ENCODE peak calls at places on chromosomes 6 and 20, in four cellular contexts. R, K, C and G are unnamed samples.

GRCh38 chr6:169891846-169892245 is 140.4 kb downstream of the ERMARD start:
- DNase-seq in R (no peak), K (no peak), C (no peak), G (no peak)

GRCh38 chr20:48153523-48153922 is 368.2 kb upstream of the SULF2 start:
- DNase-seq in R (no peak), K (no peak), C (no peak), G (no peak)

GRCh38 chr6:81984599-81984998 is 232.1 kb upstream of the TENT5A start:
- DNase-seq in R (no peak), K (no peak), C (no peak), G (no peak)

GRCh38 chr6:122049341-122049740 is 350.1 kb upstream of the HSF2 start:
- DNase-seq in R (no peak), K (no peak), C (no peak), G (peak)

GRCh38 chr20:46545077-46545826 is 5.2 kb downstream of the OCSTAMP start:
- DNase-seq in R (no peak), K (no peak), C (no peak), G (no peak)

GRCh38 chr6:150905769-150906168 is 40.3 kb downstream of the MTHFD1L start:
- DNase-seq in R (no peak), K (no peak), C (no peak), G (no peak)

GRCh38 chr20:8331740-8332412 is 199.8 kb downstream of the PLCB1 start:
- DNase-seq in R (no peak), K (peak), C (no peak), G (no peak)

GRCh38 chr6:28137458-28138020 is 4.1 kb upstream of the ZKSCAN8 start:
- DNase-seq in R (no peak), K (no peak), C (no peak), G (no peak)

GRCh38 chr6:125846292-125847024 is 55.7 kb downstream of the NCOA7 start:
- DNase-seq in R (no peak), K (no peak), C (no peak), G (no peak)

GRCh38 chr6:98927534-98927933 is 20.2 kb downstream of the FBXL4 start:
- DNase-seq in R (no peak), K (no peak), C (no peak), G (no peak)

GRCh38 chr6:158068893-158069799 is 87.5 kb downstream of the SYNJ2 start:
- DNase-seq in R (no peak), K (peak), C (peak), G (peak)

GRCh38 chr6:131062245-131063027 is 609 bp downstream of the EPB41L2 start:
- DNase-seq in R (no peak), K (no peak), C (peak), G (no peak)

GRCh38 chr20:36950432-36951197 is 893 bp downstream of the SAMHD1 start:
- DNase-seq in R (no peak), K (peak), C (peak), G (peak)

GRCh38 chr6:64680446-64680845 is 1026.6 kb downstream of the EYS start:
- DNase-seq in R (no peak), K (no peak), C (no peak), G (no peak)

GRCh38 chr6:169936355-169936975 is 185.0 kb downstream of the ERMARD start:
- DNase-seq in R (no peak), K (no peak), C (no peak), G (no peak)

GRCh38 chr20:45044084-45044573 is 56.8 kb downstream of the KCNS1 start:
- DNase-seq in R (no peak), K (peak), C (no peak), G (peak)

GRCh38 chr6:128739112-128739511 is 143.8 kb upstream of the LAMA2 start:
- DNase-seq in R (no peak), K (no peak), C (no peak), G (no peak)

GRCh38 chr6:140711019-140711613 is 1336.7 kb upstream of the CITED2 start:
- DNase-seq in R (no peak), K (no peak), C (no peak), G (no peak)

GRCh38 chr6:101830501-101831031 is 437.1 kb downstream of the GRIK2 start:
- DNase-seq in R (no peak), K (no peak), C (no peak), G (no peak)

GRCh38 chr6:1825277-1825676 is 215.6 kb downstream of the FOXC1 start:
- DNase-seq in R (no peak), K (no peak), C (no peak), G (no peak)

GRCh38 chr6:119895626-119896025 is 546.1 kb upstream of the MAN1A1 start:
- DNase-seq in R (no peak), K (no peak), C (no peak), G (no peak)

GRCh38 chr6:3287308-3287707 is 28.6 kb downstream of the PSMG4 start:
- DNase-seq in R (peak), K (no peak), C (peak), G (no peak)

GRCh38 chr6:91453479-91453878 is 866.6 kb upstream of the MAP3K7 start:
- DNase-seq in R (no peak), K (no peak), C (no peak), G (no peak)

GRCh38 chr6:143507358-143508145 is 4.0 kb downstream of the FUCA2 start:
- DNase-seq in R (no peak), K (no peak), C (no peak), G (no peak)

GRCh38 chr6:25022140-25022553 is 86.4 kb upstream of the RIPOR2 start:
- DNase-seq in R (no peak), K (no peak), C (no peak), G (no peak)

GRCh38 chr6:135936606-135937005 is 85.1 kb downstream of the PDE7B start:
- DNase-seq in R (no peak), K (no peak), C (no peak), G (no peak)
- TF ChIP-seq POLR2AphosphoS5 in R (no peak), K (no peak), C (no peak), G (no peak)

DNA sequence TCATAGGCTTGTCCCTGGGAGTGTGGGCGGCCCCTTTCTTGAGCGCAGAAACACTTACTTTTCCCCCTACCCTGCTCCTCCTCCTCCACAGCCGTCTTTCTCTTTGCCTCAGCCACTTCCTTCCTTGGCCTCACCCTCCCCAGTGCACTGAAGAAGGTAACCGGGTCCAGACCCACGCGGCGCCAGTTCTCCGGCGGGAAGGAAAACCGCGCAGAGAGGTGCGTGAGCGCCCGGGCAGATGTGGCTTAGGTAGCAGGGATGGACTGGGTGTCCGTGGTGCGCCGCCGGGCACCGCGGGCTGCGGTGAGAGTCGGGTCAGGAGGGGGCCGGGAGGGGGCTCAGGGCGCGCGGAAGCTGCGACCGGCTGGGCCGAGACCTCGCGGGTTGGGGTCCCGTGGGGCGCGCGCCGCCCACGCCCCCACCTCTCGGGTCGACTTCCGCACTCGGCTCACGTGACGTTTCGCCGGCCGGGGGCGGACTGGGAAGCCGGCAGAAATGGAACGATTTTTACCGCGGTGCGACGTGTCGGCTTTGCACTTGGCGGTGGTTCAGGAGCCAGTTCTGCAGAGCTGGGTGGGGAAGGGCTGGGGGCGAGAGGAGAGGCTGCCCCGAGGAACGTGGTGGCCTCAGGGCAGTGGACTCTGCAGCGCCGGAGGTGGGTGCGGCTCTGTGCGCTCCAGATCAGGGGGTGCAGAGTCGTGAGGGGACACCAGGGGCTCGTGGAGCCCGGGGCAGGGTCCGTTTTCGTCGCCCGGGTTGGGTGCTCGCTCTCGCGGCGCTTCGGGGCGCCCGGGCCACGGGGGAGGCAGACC is at the start of gene ABRACL:
- DNase-seq in R (peak), K (peak), C (peak), G (peak)
- TF ChIP-seq POLR2A in R (no peak), K (peak), C (no peak), G (no peak)

GRCh38 chr6:114690625-114691024 is 347.8 kb upstream of the HS3ST5 start:
- DNase-seq in R (no peak), K (no peak), C (no peak), G (no peak)
- TF ChIP-seq CTCF in R (no peak), K (no peak), C (no peak), G (no peak)

GRCh38 chr6:80134065-80134464 is 27.6 kb downstream of the BCKDHB start:
- DNase-seq in R (no peak), K (no peak), C (no peak), G (no peak)

DNA sequence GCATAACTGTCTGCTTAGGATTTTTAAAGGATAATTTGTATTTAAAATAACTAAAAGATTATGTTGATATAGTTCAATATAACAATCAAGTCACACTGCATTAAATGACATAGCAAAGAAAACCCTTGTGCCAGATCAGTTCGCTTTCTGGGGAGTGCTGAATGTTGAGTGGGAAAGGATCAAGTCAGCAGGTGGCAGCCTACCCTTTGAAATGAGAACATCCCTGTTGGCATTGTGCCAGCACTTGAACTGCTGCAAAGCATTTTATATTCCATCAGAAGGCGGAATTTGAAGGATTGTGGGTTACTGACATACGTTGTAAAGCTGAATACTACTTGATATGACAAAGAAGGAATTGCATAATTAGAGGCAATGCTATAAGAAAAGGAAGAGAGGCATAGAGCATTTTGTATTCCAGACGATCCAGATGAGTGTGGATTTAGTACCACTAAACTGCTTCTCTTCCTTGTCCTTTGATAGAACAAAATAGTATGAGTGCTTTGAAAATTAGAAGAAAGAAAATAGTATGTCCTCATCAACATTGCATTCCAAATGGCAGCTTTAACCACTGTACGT is 26.6 kb downstream of the BCKDHB start:
- DNase-seq in R (no peak), K (peak), C (peak), G (peak)
- TF ChIP-seq POLR2AphosphoS5 in R (no peak), K (peak), C (peak), G (peak)

DNA sequence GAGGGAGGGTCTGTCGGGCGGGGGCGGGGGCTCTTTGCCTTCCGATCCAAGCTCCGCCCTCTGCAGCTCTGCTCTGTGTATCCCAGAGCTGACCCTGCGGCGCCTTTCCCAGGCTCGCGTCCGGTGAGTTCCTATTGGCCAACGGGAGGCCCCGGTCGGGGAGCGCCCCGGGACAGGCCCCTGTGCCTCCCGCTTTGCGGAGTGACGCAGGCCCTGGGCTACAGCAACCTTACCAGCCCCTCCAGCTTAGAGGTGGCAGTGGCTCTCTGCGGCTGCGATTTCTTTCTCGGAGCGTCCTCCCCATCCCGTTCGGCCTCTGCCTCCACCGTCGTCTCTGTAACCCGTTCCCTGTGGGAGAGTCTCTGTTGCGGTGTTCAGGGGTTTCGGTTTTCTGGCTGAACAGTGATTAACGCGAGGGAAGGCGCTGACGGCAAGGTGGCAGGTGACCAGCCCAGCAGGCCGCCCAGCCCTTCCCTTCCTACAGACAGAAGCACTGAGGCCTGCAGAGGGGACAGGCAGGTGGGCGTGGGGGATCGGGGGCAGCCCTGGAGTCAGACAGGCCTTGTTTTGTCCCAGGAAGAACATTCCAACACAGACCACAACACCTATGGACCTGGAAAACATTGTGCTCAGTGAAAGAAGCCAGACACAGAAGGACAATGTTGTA is 18.1 kb upstream of the CEBPB start:
- DNase-seq in R (peak), K (peak), C (peak), G (peak)
- TF ChIP-seq POLR2A in R (no peak), K (peak), C (peak), G (peak)

DNA sequence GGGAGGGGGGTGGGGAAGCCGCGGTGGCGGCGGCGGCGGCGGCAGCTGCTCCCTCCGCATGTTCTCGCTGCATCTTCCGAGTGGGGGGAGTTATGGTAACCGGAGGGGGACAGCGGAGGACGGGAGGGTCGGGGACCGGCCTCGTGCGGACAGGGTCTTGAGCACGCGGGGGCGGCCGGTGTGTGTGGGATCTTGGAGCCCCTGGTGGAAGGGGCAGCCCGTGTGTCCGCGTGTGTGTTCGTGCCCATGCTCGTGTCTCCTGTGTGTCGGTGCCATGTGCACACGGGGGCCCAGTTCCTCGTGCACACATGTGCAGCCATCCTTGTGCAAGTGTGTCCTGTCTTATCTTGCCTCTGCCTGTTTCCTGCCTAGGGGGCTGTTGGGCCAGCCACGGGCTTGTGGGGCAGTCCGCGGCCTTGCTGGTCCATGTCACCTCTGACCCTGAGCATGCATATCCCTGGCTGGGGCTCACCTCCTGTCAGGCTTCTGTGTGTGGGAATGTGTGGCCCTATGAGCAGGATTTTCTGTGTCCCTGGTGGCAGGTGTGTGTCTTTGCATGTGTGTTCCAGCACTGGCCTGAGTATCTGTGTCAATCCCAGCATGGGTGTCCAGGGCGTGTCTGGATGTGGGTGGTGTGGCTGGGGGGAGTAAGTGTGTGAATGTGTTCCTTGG is 8.5 kb downstream of the SYNGAP1 start:
- DNase-seq in R (peak), K (peak), C (no peak), G (no peak)
- TF ChIP-seq CTCF in R (no peak), K (peak), C (peak), G (peak)

DNA sequence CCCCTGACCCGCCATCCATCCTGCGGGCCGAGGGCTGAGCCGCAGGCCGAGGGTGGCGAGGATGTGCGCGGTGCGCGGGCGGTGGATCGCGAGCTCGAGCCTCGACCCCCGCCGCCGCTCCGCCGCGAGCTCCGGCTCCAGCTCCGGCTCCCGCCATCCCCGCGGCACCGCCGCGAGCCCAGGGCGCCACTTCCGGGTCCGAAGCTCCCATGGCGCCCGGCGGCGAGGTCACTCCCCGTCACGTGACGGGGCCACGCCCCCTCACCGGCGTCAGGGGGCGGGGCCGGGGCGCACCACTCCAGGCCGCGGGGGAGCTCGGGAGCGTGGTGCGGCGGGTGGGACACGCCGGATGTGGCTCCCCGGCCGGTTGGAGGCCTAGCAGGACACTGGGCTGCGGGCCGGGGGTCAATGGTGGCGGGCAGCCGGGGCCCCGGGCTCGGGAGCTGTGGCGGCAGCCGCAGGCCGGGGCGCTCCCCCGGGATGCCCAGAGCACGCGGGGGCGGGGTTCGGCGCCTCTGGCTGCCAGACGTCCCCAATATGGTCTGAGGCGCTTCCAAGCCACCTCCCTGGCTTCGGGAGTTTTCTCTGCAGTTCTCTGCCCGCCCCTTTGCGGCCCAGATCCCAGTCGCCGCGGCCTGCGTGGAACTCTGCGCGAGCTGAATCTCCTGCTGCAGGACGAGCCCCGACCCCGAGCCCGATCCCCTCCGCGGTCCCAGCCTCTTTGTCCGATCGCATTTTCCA is at the start of gene MTCH1:
- DNase-seq in R (peak), K (peak), C (peak), G (peak)
- TF ChIP-seq POLR2AphosphoS5 in R (peak), K (peak), C (peak), G (peak)

DNA sequence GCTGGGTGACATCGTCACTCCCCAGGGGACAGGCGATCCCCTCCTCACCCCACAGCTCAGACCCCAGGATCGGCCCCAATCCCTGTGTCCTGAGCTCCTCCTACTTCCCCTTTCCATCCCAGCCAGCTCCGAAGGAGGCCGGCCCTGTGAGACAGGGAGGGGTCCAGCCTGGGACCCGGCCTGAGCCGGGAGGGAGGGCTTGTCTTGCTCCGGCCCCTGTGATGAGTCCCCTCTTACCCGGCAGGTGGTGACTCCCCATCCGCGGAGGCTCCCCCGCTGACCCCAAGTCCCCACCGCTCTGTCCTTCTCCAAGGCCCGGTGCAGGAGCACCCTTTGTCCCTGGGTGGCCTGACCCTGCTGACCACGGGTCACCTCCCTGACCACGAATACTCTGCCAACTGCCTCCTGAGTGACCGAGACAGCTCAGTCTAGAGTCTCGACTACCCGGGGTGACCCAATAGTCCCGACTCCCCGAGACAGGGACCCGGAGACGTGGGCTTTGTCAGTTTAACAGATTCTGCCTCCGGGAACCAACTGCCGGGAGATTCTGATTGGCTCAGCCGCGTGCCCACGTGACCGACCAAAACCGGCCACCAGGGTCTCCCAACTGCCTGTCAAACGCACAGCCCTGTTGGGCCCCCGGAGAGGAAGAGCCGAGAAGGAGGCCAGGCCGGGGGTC is 187.4 kb upstream of the PROKR2 start:
- DNase-seq in R (peak), K (peak), C (peak), G (no peak)
- TF ChIP-seq POLR2A in R (no peak), K (no peak), C (no peak), G (no peak)

DNA sequence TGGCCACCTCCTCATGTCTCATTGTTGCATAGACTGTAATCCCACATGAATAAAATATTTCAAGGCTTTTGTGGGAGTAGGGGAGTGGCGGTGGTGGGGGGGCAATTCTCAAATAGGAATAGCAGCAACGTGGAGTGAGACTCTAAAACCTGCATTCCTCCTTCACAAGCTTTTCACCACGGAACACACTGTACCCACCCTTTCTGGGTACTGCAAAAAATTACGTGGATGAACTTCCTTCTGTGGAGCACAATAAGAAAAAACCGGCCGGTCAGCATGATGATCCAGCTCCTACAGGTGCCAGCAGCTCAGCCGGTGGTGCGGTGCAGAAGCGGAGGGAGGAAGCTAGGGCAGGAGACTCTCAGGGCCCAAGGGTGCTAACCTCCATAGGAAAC is 930 bp upstream of the RRAGD start:
- DNase-seq in R (no peak), K (peak), C (no peak), G (peak)
- TF ChIP-seq CTCF in R (no peak), K (no peak), C (no peak), G (peak)